ENCODE peak calls at places on chromosome 21, in five cellular contexts. One of them, this sample, is unnamed.

GRCh38 chr21:39788383-39788782 is 43.4 kb downstream of the IGSF5 start:
- DNase-seq in sigmoid colon: peak; percentile 79
- DNase-seq in prostate gland: peak; percentile 89
- DNase-seq in small intestine: peak; percentile 54
- DNase-seq in CD8-positive, alpha-beta T cell: no peak
- DNase-seq in this sample: no peak

GRCh38 chr21:39341249-39341923 is 7.5 kb downstream of the HMGN1 start:
- DNase-seq in sigmoid colon: no peak
- DNase-seq in prostate gland: no peak
- DNase-seq in small intestine: no peak
- DNase-seq in CD8-positive, alpha-beta T cell: no peak
- DNase-seq in this sample: no peak

GRCh38 chr21:35984654-35985366 is 75.5 kb downstream of the SETD4 start:
- DNase-seq in sigmoid colon: no peak
- DNase-seq in prostate gland: no peak
- DNase-seq in small intestine: peak; percentile 5
- DNase-seq in CD8-positive, alpha-beta T cell: no peak
- DNase-seq in this sample: no peak

GRCh38 chr21:23160914-23161313 is 2162.7 kb downstream of the NCAM2 start:
- DNase-seq in sigmoid colon: no peak
- DNase-seq in prostate gland: no peak
- DNase-seq in small intestine: no peak
- DNase-seq in CD8-positive, alpha-beta T cell: no peak
- DNase-seq in this sample: no peak

GRCh38 chr21:15159382-15160020 is 94.7 kb upstream of the NRIP1 start:
- DNase-seq in sigmoid colon: no peak
- DNase-seq in prostate gland: no peak
- DNase-seq in small intestine: peak; percentile 58
- DNase-seq in CD8-positive, alpha-beta T cell: no peak
- DNase-seq in this sample: no peak

GRCh38 chr21:35940074-35940927 is 120.0 kb downstream of the SETD4 start:
- DNase-seq in sigmoid colon: peak; percentile 67
- DNase-seq in prostate gland: peak; percentile 46
- DNase-seq in small intestine: peak; percentile 82
- DNase-seq in CD8-positive, alpha-beta T cell: no peak
- DNase-seq in this sample: no peak

GRCh38 chr21:46557469-46557868 is 47.4 kb downstream of the S100B start:
- DNase-seq in sigmoid colon: peak; percentile 47
- DNase-seq in prostate gland: no peak
- DNase-seq in small intestine: no peak
- DNase-seq in CD8-positive, alpha-beta T cell: no peak
- DNase-seq in this sample: no peak

GRCh38 chr21:32359719-32360260 is 33.0 kb downstream of the URB1 start:
- DNase-seq in sigmoid colon: no peak
- DNase-seq in prostate gland: no peak
- DNase-seq in small intestine: peak; percentile 9
- DNase-seq in CD8-positive, alpha-beta T cell: no peak
- DNase-seq in this sample: no peak

GRCh38 chr21:46619846-46620245 is 15.0 kb upstream of the S100B start:
- DNase-seq in sigmoid colon: no peak
- DNase-seq in prostate gland: no peak
- DNase-seq in small intestine: no peak
- DNase-seq in CD8-positive, alpha-beta T cell: no peak
- DNase-seq in this sample: no peak

GRCh38 chr21:33078907-33079582 is 9.1 kb downstream of the OLIG1 start:
- DNase-seq in sigmoid colon: no peak
- DNase-seq in prostate gland: peak; percentile 29
- DNase-seq in small intestine: no peak
- DNase-seq in CD8-positive, alpha-beta T cell: peak; percentile 14
- DNase-seq in this sample: no peak

GRCh38 chr21:37292946-37293345 is 25.8 kb upstream of the VPS26C start:
- DNase-seq in sigmoid colon: no peak
- DNase-seq in prostate gland: no peak
- DNase-seq in small intestine: no peak
- DNase-seq in CD8-positive, alpha-beta T cell: no peak
- DNase-seq in this sample: no peak

GRCh38 chr21:36773995-36774394 is 75.1 kb downstream of the SIM2 start:
- DNase-seq in sigmoid colon: no peak
- DNase-seq in prostate gland: no peak
- DNase-seq in small intestine: no peak
- DNase-seq in CD8-positive, alpha-beta T cell: no peak
- DNase-seq in this sample: no peak

GRCh38 chr21:45525153-45525909 is 16.9 kb downstream of the SLC19A1 start:
- DNase-seq in sigmoid colon: peak; percentile 63
- DNase-seq in prostate gland: no peak
- DNase-seq in small intestine: peak; percentile 85
- DNase-seq in CD8-positive, alpha-beta T cell: no peak
- DNase-seq in this sample: no peak
- H3K36me3 ChIP-seq in sigmoid colon: no peaks in the 10 kb centered on the region
- H3K36me3 ChIP-seq in prostate gland: no peaks in the 10 kb centered on the region
- H3K36me3 ChIP-seq in small intestine: peaks cover 2% of the 10 kb centered on the region
- H3K36me3 ChIP-seq in CD8-positive, alpha-beta T cell: peaks cover 5% of the 10 kb centered on the region
- H3K36me3 ChIP-seq in this sample: peaks cover 16% of the 10 kb centered on the region

DNA sequence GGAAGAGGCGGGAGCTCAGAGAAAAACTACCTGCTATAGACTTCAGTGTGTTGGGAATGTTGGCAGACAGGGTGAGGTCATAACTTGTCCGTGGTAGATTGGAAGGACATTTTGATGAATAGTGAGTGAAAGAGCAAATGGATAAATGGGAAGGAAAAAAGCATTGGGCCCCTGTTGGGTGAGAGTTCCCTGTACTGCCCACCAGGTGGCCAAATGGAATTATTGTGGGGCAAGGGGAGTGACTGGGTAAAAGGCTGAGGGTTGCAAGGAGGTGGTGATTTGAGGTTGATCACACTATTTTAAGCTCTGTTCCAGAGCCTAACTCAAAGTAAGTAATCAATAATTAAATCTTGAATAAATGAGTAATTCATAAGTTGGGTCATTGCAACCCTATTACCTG is 60.4 kb downstream of the MRPS6 start:
- DNase-seq in sigmoid colon: no peak
- DNase-seq in prostate gland: no peak
- DNase-seq in small intestine: no peak
- DNase-seq in CD8-positive, alpha-beta T cell: no peak
- DNase-seq in this sample: no peak
- H3K4me1 ChIP-seq in sigmoid colon: peaks cover 56% of the 10 kb centered on the region
- H3K4me1 ChIP-seq in prostate gland: no peaks in the 10 kb centered on the region
- H3K4me1 ChIP-seq in small intestine: peaks cover 3% of the 10 kb centered on the region
- H3K4me1 ChIP-seq in CD8-positive, alpha-beta T cell: peaks cover 52% of the 10 kb centered on the region
- H3K4me1 ChIP-seq in this sample: peaks cover 7% of the 10 kb centered on the region

GRCh38 chr21:42924433-42924751 is 1.0 kb downstream of the ERVH48-1 start:
- DNase-seq in sigmoid colon: no peak
- DNase-seq in prostate gland: no peak
- DNase-seq in small intestine: no peak
- DNase-seq in CD8-positive, alpha-beta T cell: no peak
- DNase-seq in this sample: no peak
- H3K9me3 ChIP-seq in sigmoid colon: no peaks in the 10 kb centered on the region
- H3K9me3 ChIP-seq in prostate gland: no peaks in the 10 kb centered on the region
- H3K9me3 ChIP-seq in small intestine: no peaks in the 10 kb centered on the region
- H3K9me3 ChIP-seq in CD8-positive, alpha-beta T cell: no peaks in the 10 kb centered on the region
- H3K9me3 ChIP-seq in this sample: no peaks in the 10 kb centered on the region

DNA sequence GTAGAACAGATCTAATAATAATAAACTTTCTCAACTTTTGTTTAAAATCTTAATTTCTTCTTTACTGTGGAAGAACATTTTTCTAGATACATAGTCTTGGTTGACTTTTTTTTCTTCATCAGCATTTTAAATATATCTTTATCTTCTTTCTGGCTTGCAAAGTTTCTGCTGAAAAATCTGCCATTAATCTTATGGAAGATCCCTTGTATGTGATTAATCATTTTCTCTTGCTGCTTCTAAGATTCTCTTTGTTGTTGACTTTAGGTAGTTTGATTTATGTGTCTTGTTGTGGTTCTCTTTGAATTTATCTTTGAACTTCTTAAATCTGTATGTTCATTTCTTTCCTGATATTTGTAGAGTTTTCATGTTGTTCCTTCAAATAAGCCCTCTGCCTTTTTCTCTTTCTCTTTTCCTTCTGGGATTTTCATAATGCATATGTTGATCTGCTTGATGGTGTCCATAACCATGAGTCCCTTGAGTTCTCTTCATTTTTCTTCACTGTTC is 657.6 kb upstream of the CXADR start:
- DNase-seq in sigmoid colon: no peak
- DNase-seq in prostate gland: no peak
- DNase-seq in small intestine: no peak
- DNase-seq in CD8-positive, alpha-beta T cell: no peak
- DNase-seq in this sample: no peak
- H3K36me3 ChIP-seq in sigmoid colon: no peaks in the 10 kb centered on the region
- H3K36me3 ChIP-seq in prostate gland: no peaks in the 10 kb centered on the region
- H3K36me3 ChIP-seq in small intestine: no peaks in the 10 kb centered on the region
- H3K36me3 ChIP-seq in CD8-positive, alpha-beta T cell: no peaks in the 10 kb centered on the region
- H3K36me3 ChIP-seq in this sample: no peaks in the 10 kb centered on the region

DNA sequence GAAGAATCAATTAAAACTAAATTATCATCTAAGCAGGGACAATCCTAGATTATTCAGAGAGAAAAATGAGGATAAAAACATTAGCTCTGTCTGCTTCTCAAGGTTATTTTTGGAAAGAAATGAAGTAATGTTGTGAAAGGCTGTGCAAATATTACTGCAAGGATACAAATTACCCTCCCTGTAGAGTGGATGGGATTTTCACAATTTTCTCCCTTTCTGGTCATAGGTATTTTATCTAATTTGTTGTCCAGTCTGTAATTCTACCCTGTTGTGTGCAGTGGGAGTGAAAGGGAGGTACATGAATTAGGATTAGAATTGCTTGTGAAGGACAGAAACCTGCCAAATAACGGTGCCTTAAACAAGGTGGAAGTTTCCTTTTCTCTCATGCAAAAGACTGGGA is 54.7 kb downstream of the MAP3K7CL start:
- DNase-seq in sigmoid colon: no peak
- DNase-seq in prostate gland: no peak
- DNase-seq in small intestine: no peak
- DNase-seq in CD8-positive, alpha-beta T cell: no peak
- DNase-seq in this sample: no peak
- H3K4me1 ChIP-seq in sigmoid colon: peaks cover 30% of the 10 kb centered on the region
- H3K4me1 ChIP-seq in prostate gland: peaks cover 3% of the 10 kb centered on the region
- H3K4me1 ChIP-seq in small intestine: no peaks in the 10 kb centered on the region
- H3K4me1 ChIP-seq in CD8-positive, alpha-beta T cell: no peaks in the 10 kb centered on the region
- H3K4me1 ChIP-seq in this sample: no peaks in the 10 kb centered on the region